ENCODE peak calls at places on chromosome 7, in ten cellular contexts. O, P, K, H, F, L, Y, E, C and W are unnamed samples.
A peak's percentile ranks its signal among the peaks of the same experiment; 100 is the strongest.

GRCh38 chr7:76338298-76339084 is 20.3 kb downstream of the YWHAG start:
- DNase-seq in P (no peak), O (no peak), L (no peak), K (no peak), E (no peak), C (no peak), F (no peak), Y (peak; percentile 57), H (no peak), W (peak; percentile 23)

GRCh38 chr7:104980969-104981670 is 32.9 kb upstream of the KMT2E start:
- DNase-seq in P (peak; percentile 45), Y (peak; percentile 65), O (no peak), C (no peak), E (no peak), H (peak; percentile 70), L (peak; percentile 76), F (no peak), K (no peak), W (no peak)

GRCh38 chr7:152128252-152128651 is 102.8 kb downstream of the GALNT11 start:
- DNase-seq in C (no peak), F (no peak), L (no peak), H (no peak), O (no peak), P (no peak), Y (no peak), E (no peak), K (no peak), W (no peak)

GRCh38 chr7:159099217-159099655 is 45.4 kb downstream of the VIPR2 start:
- DNase-seq in E (no peak), O (peak; percentile 32), F (no peak), C (no peak), K (peak; percentile 7), P (no peak), L (no peak), Y (no peak), H (no peak), W (no peak)

GRCh38 chr7:106792233-106792926 is 72.7 kb upstream of the PIK3CG start:
- DNase-seq in F (no peak), Y (peak; percentile 80), O (no peak), C (no peak), K (no peak), P (no peak), L (no peak), E (no peak), H (no peak), W (no peak)

GRCh38 chr7:144513332-144513731 is 109.8 kb upstream of the NOBOX start:
- DNase-seq in Y (no peak), C (no peak), O (no peak), P (no peak), F (no peak), L (peak; percentile 31), E (no peak), K (no peak), H (peak; percentile 43), W (no peak)

GRCh38 chr7:113120647-113121046 is 2.3 kb upstream of the SMIM30 start:
- DNase-seq in Y (peak; percentile 18), K (no peak), L (no peak), H (no peak), P (no peak), F (no peak), O (no peak), E (no peak), C (no peak), W (no peak)

GRCh38 chr7:1940402-1940786 is 270.3 kb downstream of the ELFN1 start:
- DNase-seq in P (no peak), E (peak; percentile 56), F (peak; percentile 78), L (no peak), O (peak; percentile 55), C (peak; percentile 77), K (peak; percentile 17), Y (peak; percentile 87), H (no peak), W (no peak)

GRCh38 chr7:75596727-75597614 is 104.9 kb downstream of the SPDYE5 start:
- DNase-seq in C (no peak), O (no peak), L (no peak), P (no peak), K (no peak), E (no peak), H (no peak), F (no peak), Y (peak; percentile 47), W (no peak)

GRCh38 chr7:17769918-17770317 is 170.4 kb downstream of the SNX13 start:
- DNase-seq in F (peak; percentile 54), Y (peak; percentile 72), H (peak; percentile 55), C (peak; percentile 18), K (no peak), L (peak; percentile 59), E (no peak), P (peak; percentile 15), O (peak; percentile 42), W (peak; percentile 44)

GRCh38 chr7:24786941-24787340 is 29.7 kb upstream of the GSDME start:
- DNase-seq in H (no peak), O (no peak), E (no peak), K (no peak), P (no peak), L (no peak), F (no peak), C (no peak), Y (peak; percentile 99), W (no peak)

GRCh38 chr7:155983176-155983815 is 171.0 kb upstream of the SHH start:
- DNase-seq in H (no peak), C (no peak), P (no peak), E (no peak), Y (no peak), F (no peak), K (no peak), O (no peak), L (no peak), W (no peak)

GRCh38 chr7:156897673-156898072 is 4.7 kb upstream of the LMBR1 start:
- DNase-seq in O (no peak), L (no peak), E (no peak), F (no peak), P (no peak), C (no peak), Y (peak; percentile 25), K (no peak), H (no peak), W (no peak)

GRCh38 chr7:27189560-27190283 is 4.7 kb upstream of the HOXA11 start:
- DNase-seq in E (no peak), C (no peak), P (no peak), L (no peak), H (no peak), Y (peak; percentile 46), K (peak; percentile 5), F (no peak), O (no peak), W (no peak)

GRCh38 chr7:11865671-11866070 is 33.7 kb upstream of the THSD7A start:
- DNase-seq in C (no peak), O (no peak), E (no peak), F (no peak), P (no peak), K (no peak), L (no peak), H (no peak), Y (no peak), W (no peak)